ENCODE peak calls at places on chromosome 13, in eight cellular contexts. U, P, J, O, H, G, B and Y are unnamed samples.

GRCh38 chr13:33547035-33547434 is 261.5 kb upstream of the STARD13 start:
- DNase-seq in U (no peak), P (no peak), J (no peak), O (no peak), H (no peak), G (no peak), B (no peak), Y (no peak)

GRCh38 chr13:60112771-60113170 is 51.0 kb downstream of the DIAPH3 start:
- DNase-seq in U (no peak), P (no peak), J (no peak), O (no peak), H (no peak), G (no peak), B (peak; percentile 19), Y (no peak)

GRCh38 chr13:77918391-77919261 is at the start of gene EDNRB:
- DNase-seq in U (peak; percentile 20), P (peak; percentile 33), J (no peak), O (peak; percentile 78), H (peak; percentile 26), G (peak; percentile 24), B (peak; percentile 52), Y (peak; percentile 6)

GRCh38 chr13:97245011-97245410 is 22.9 kb downstream of the MBNL2 start:
- DNase-seq in U (no peak), P (no peak), J (no peak), O (no peak), H (no peak), G (no peak), B (no peak), Y (no peak)

GRCh38 chr13:96273196-96273595 is 183.3 kb downstream of the HS6ST3 start:
- DNase-seq in U (no peak), P (no peak), J (no peak), O (no peak), H (no peak), G (no peak), B (no peak), Y (no peak)

GRCh38 chr13:41467546-41467945 is 10.2 kb downstream of the RGCC start:
- DNase-seq in U (no peak), P (no peak), J (no peak), O (no peak), H (no peak), G (no peak), B (no peak), Y (no peak)

GRCh38 chr13:30874111-30874510 is 32.0 kb upstream of the MEDAG start:
- DNase-seq in U (no peak), P (no peak), J (no peak), O (no peak), H (no peak), G (no peak), B (no peak), Y (no peak)

GRCh38 chr13:90217275-90217674 is 1130.2 kb upstream of the MIR17HG start:
- DNase-seq in U (no peak), P (no peak), J (no peak), O (no peak), H (no peak), G (no peak), B (no peak), Y (no peak)

GRCh38 chr13:49629196-49629938 is 1.1 kb downstream of the ARL11 start:
- DNase-seq in U (no peak), P (no peak), J (no peak), O (no peak), H (no peak), G (no peak), B (no peak), Y (no peak)

GRCh38 chr13:51739403-51740112 is 64.4 kb downstream of the DHRS12 start:
- DNase-seq in U (no peak), P (no peak), J (no peak), O (no peak), H (no peak), G (no peak), B (no peak), Y (no peak)

GRCh38 chr13:101916108-101916757 is 463.8 kb downstream of the ITGBL1 start:
- DNase-seq in U (no peak), P (peak; percentile 32), J (no peak), O (peak; percentile 76), H (no peak), G (peak; percentile 29), B (peak; percentile 4), Y (no peak)

GRCh38 chr13:50320297-50320862 is 305.1 kb downstream of the KCNRG start:
- DNase-seq in U (no peak), P (no peak), J (no peak), O (no peak), H (peak; percentile 14), G (no peak), B (peak; percentile 35), Y (no peak)

GRCh38 chr13:24123761-24124160 is 36.8 kb upstream of the SPATA13 start:
- DNase-seq in U (no peak), P (no peak), J (no peak), O (no peak), H (no peak), G (no peak), B (no peak), Y (no peak)

GRCh38 chr13:94590744-94591143 is 5.2 kb downstream of the TGDS start:
- DNase-seq in U (no peak), P (peak; percentile 17), J (no peak), O (no peak), H (no peak), G (no peak), B (no peak), Y (peak; percentile 33)

GRCh38 chr13:66443926-66444325 is 786.2 kb downstream of the PCDH9 start:
- DNase-seq in U (no peak), P (no peak), J (no peak), O (no peak), H (no peak), G (no peak), B (no peak), Y (no peak)

GRCh38 chr13:110651726-110652230 is 36.4 kb downstream of the NAXD start:
- DNase-seq in U (no peak), P (no peak), J (no peak), O (no peak), H (no peak), G (no peak), B (no peak), Y (no peak)

GRCh38 chr13:60043262-60043661 is 120.5 kb downstream of the DIAPH3 start:
- DNase-seq in U (no peak), P (no peak), J (no peak), O (no peak), H (no peak), G (no peak), B (peak; percentile 18), Y (no peak)

GRCh38 chr13:49410477-49410876 is 33.4 kb downstream of the CAB39L start:
- DNase-seq in U (no peak), P (no peak), J (no peak), O (no peak), H (no peak), G (no peak), B (no peak), Y (no peak)

GRCh38 chr13:23469901-23470525 is 36.5 kb upstream of the SACS start:
- DNase-seq in U (no peak), P (no peak), J (no peak), O (peak; percentile 55), H (no peak), G (no peak), B (no peak), Y (no peak)

GRCh38 chr13:23510979-23511735 is 59.1 kb upstream of the TNFRSF19 start:
- DNase-seq in U (peak; percentile 1), P (peak; percentile 6), J (no peak), O (no peak), H (no peak), G (no peak), B (peak; percentile 59), Y (no peak)

GRCh38 chr13:110436276-110436675 is 125.2 kb downstream of the RAB20 start:
- DNase-seq in U (no peak), P (no peak), J (no peak), O (no peak), H (no peak), G (no peak), B (peak; percentile 35), Y (no peak)

GRCh38 chr13:35925669-35926068 is 205.5 kb downstream of the DCLK1 start:
- DNase-seq in U (no peak), P (no peak), J (no peak), O (no peak), H (no peak), G (no peak), B (no peak), Y (no peak)

GRCh38 chr13:28622286-28622685 is 36.6 kb upstream of the POMP start:
- DNase-seq in U (peak; percentile 16), P (no peak), J (no peak), O (no peak), H (no peak), G (no peak), B (no peak), Y (no peak)